ENCODE peak calls at places on chromosome 9, in eight cellular contexts. G is fibroblast of mammary gland, Q is AG04450, M is kidney glomerular epithelial cell, N is fibroblast of the aortic adventitia, X is SJSA1, T is thyroid gland, Y is activated T-cell treated with anti-CD3 and anti-CD28 coated beads for 1 hour. F is an unnamed sample.

GRCh38 chr9:118643118-118643517 is 726.1 kb downstream of the BRINP1 start:
- DNase-seq in Y (no peak), M (peak; percentile 97), Q (no peak), G (no peak), T (peak; percentile 92), N (no peak), X (peak; percentile 72), F (no peak)

GRCh38 chr9:114227288-114228033 is 72.1 kb downstream of the COL27A1 start:
- DNase-seq in M (no peak), Q (no peak), T (no peak), Y (no peak), X (no peak), G (no peak), N (no peak), F (no peak)

GRCh38 chr9:135468866-135469521 is 10.6 kb upstream of the PPP1R26 start:
- DNase-seq in G (peak; percentile 61), Y (no peak), X (peak; percentile 58), Q (no peak), N (peak; percentile 48), M (no peak), T (no peak), F (no peak)

GRCh38 chr9:77953590-77953989 is 78.0 kb downstream of the GNAQ start:
- DNase-seq in T (no peak), Q (no peak), Y (no peak), M (no peak), X (no peak), N (no peak), G (peak; percentile 45), F (peak; percentile 36)

GRCh38 chr9:109805054-109805453 is 25.1 kb downstream of the PALM2AKAP2 start:
- DNase-seq in T (peak; percentile 27), Y (no peak), Q (no peak), M (no peak), X (no peak), G (peak; percentile 29), N (no peak), F (no peak)

GRCh38 chr9:14783358-14783757 is 60.8 kb upstream of the CER1 start:
- DNase-seq in T (no peak), G (no peak), Y (no peak), N (no peak), X (no peak), M (no peak), Q (no peak), F (no peak)

GRCh38 chr9:109448223-109448622 is 49.9 kb downstream of the PTPN3 start:
- DNase-seq in Q (peak; percentile 20), T (no peak), N (peak; percentile 15), X (no peak), M (no peak), Y (no peak), G (peak; percentile 63), F (peak; percentile 60)

GRCh38 chr9:106921341-106921899 is 58.5 kb downstream of the ZNF462 start:
- DNase-seq in M (peak; percentile 52), G (peak; percentile 77), Q (peak; percentile 32), T (peak; percentile 83), Y (no peak), N (peak; percentile 89), X (no peak), F (no peak)

GRCh38 chr9:87872079-87872624 is 10.5 kb upstream of the SPATA31E1 start:
- DNase-seq in G (peak; percentile 22), N (peak; percentile 19), M (no peak), X (no peak), T (no peak), Y (no peak), Q (no peak), F (peak; percentile 74)

GRCh38 chr9:121651295-121652036 is at the start of gene DAB2IP:
- DNase-seq in M (no peak), X (no peak), T (peak; percentile 81), Y (no peak), Q (no peak), G (no peak), N (no peak), F (no peak)

GRCh38 chr9:106286249-106286648 is 576.7 kb upstream of the ZNF462 start:
- DNase-seq in G (peak; percentile 4), Y (no peak), Q (no peak), X (peak; percentile 56), T (no peak), N (no peak), M (no peak), F (no peak)

GRCh38 chr9:37364136-37364535 is 58.4 kb upstream of the GRHPR start:
- DNase-seq in N (no peak), M (no peak), Y (no peak), Q (no peak), X (no peak), G (no peak), T (no peak), F (no peak)

GRCh38 chr9:127854169-127854833 is at the start of gene ENG:
- DNase-seq in Q (no peak), Y (no peak), X (peak; percentile 78), M (no peak), T (peak; percentile 53), G (peak; percentile 48), N (peak; percentile 60), F (peak; percentile 67)

F was measured in fibroblast of gingiva.